ENCODE peak calls at places on chromosomes 2 and 18, in five cellular contexts. V is thoracic aorta, M is Daoy, D is dorsolateral prefrontal cortex, J is LoVo. Z is an unnamed sample.

GRCh38 chr2:75142081-75142480 is 57.2 kb downstream of the TACR1 start:
- DNase-seq in V (no peak), M (no peak), D (no peak), J (no peak), Z (no peak)

GRCh38 chr18:11909597-11910026 is 1.5 kb upstream of the MPPE1 start:
- DNase-seq in V (no peak), M (peak; percentile 33), D (no peak), J (peak; percentile 52), Z (no peak)

GRCh38 chr2:16561251-16561650 is 104.4 kb downstream of the CYRIA start:
- DNase-seq in V (no peak), M (no peak), D (no peak), J (no peak), Z (no peak)

GRCh38 chr2:176171331-176172006 is 14.4 kb downstream of the HOXD3 start:
- DNase-seq in V (no peak), M (no peak), D (peak; percentile 62), J (no peak), Z (no peak)

GRCh38 chr2:136008205-136008865 is 22.9 kb upstream of the DARS1 start:
- DNase-seq in V (no peak), M (no peak), D (no peak), J (no peak), Z (no peak)

GRCh38 chr2:71925268-71926097 is 222.2 kb downstream of the CYP26B1 start:
- DNase-seq in V (no peak), M (peak; percentile 43), D (no peak), J (no peak), Z (no peak)

GRCh38 chr2:218854860-218855259 is 4.7 kb upstream of the WNT6 start:
- DNase-seq in V (no peak), M (no peak), D (no peak), J (no peak), Z (no peak)

GRCh38 chr2:134405641-134406081 is 151.8 kb downstream of the MGAT5 start:
- DNase-seq in V (no peak), M (no peak), D (no peak), J (no peak), Z (no peak)

GRCh38 chr2:72780483-72780882 is 45.4 kb downstream of the EXOC6B start:
- DNase-seq in V (no peak), M (no peak), D (no peak), J (no peak), Z (no peak)

GRCh38 chr18:62586148-62586774 is 63.4 kb downstream of the ZCCHC2 start:
- DNase-seq in V (peak; percentile 13), M (peak; percentile 72), D (peak; percentile 88), J (peak; percentile 68), Z (peak; percentile 57)

GRCh38 chr18:40935423-40935822 is 1019.6 kb upstream of the PIK3C3 start:
- DNase-seq in V (no peak), M (no peak), D (no peak), J (peak; percentile 16), Z (no peak)

GRCh38 chr2:240575101-240575965 is 7.0 kb downstream of the RNPEPL1 start:
- DNase-seq in V (no peak), M (no peak), D (peak; percentile 38), J (no peak), Z (no peak)

GRCh38 chr2:99156901-99157300 is 2.1 kb downstream of the LIPT1 start:
- DNase-seq in V (no peak), M (no peak), D (no peak), J (no peak), Z (no peak)

GRCh38 chr2:176516051-176516601 is 246.9 kb downstream of the MTX2 start:
- DNase-seq in V (no peak), M (no peak), D (no peak), J (no peak), Z (no peak)

GRCh38 chr2:65231892-65232477 is 4.4 kb downstream of the ACTR2 start:
- DNase-seq in V (no peak), M (peak; percentile 43), D (no peak), J (no peak), Z (no peak)

Z was measured in omental fat pad.